ENCODE peak calls at places on chromosomes 11 and 22, in six cellular contexts. H is choroid plexus epithelial cell, Q is progenitor cell of endocrine pancreas, W is cardiac fibroblast, A is GM20000, O is AG09309. U is an unnamed sample.

GRCh38 chr11:2587976-2588748 is 111.6 kb downstream of the KCNQ1OT1 start:
- DNase-seq in H (no peak), Q (peak; percentile 8), W (no peak), A (peak; percentile 7), O (no peak), U (peak; percentile 48)

GRCh38 chr11:350723-351255 is 18.5 kb upstream of the B4GALNT4 start:
- DNase-seq in H (no peak), Q (no peak), W (peak; percentile 22), A (no peak), O (no peak), U (no peak)

GRCh38 chr22:45240810-45241631 is at the start of gene KIAA0930:
- DNase-seq in H (peak; percentile 67), Q (peak; percentile 67), W (peak; percentile 81), A (peak; percentile 98), O (no peak), U (peak; percentile 85)

GRCh38 chr22:47879346-47879745 is 1116.9 kb downstream of the TBC1D22A start:
- DNase-seq in H (no peak), Q (no peak), W (no peak), A (no peak), O (no peak), U (no peak)

GRCh38 chr11:68632802-68633201 is 51.5 kb upstream of the GAL start:
- DNase-seq in H (peak; percentile 86), Q (no peak), W (peak; percentile 78), A (peak; percentile 35), O (peak; percentile 2), U (peak; percentile 83)

GRCh38 chr22:20084547-20085413 is 4.7 kb downstream of the DGCR8 start:
- DNase-seq in H (peak; percentile 12), Q (peak; percentile 37), W (peak; percentile 12), A (no peak), O (no peak), U (peak; percentile 33)

GRCh38 chr11:123545726-123546125 is 108.7 kb downstream of the SCN3B start:
- DNase-seq in H (no peak), Q (no peak), W (no peak), A (no peak), O (no peak), U (no peak)

GRCh38 chr11:45779602-45780001 is 25.3 kb upstream of the SLC35C1 start:
- DNase-seq in H (no peak), Q (no peak), W (no peak), A (no peak), O (no peak), U (no peak)

GRCh38 chr11:19729141-19729540 is 16.5 kb downstream of the NAV2 start:
- DNase-seq in H (no peak), Q (no peak), W (no peak), A (no peak), O (no peak), U (no peak)

GRCh38 chr11:17459211-17459610 is 17.4 kb downstream of the ABCC8 start:
- DNase-seq in H (no peak), Q (no peak), W (no peak), A (no peak), O (no peak), U (no peak)

GRCh38 chr22:31248965-31249940 is 37.2 kb downstream of the LIMK2 start:
- DNase-seq in H (no peak), Q (no peak), W (peak; percentile 32), A (no peak), O (no peak), U (no peak)

GRCh38 chr22:49403102-49403501 is 424.6 kb downstream of the BRD1 start:
- DNase-seq in H (no peak), Q (no peak), W (no peak), A (no peak), O (no peak), U (no peak)

GRCh38 chr11:97269527-97269926 is 879.7 kb downstream of the JRKL start:
- DNase-seq in H (peak; percentile 26), Q (no peak), W (peak; percentile 16), A (no peak), O (no peak), U (no peak)

GRCh38 chr22:21876486-21877176 is 9.2 kb upstream of the MAPK1 start:
- DNase-seq in H (peak; percentile 82), Q (no peak), W (peak; percentile 73), A (no peak), O (peak; percentile 74), U (no peak)

GRCh38 chr11:122816701-122817100 is 21.6 kb upstream of the CRTAM start:
- DNase-seq in H (no peak), Q (no peak), W (peak; percentile 72), A (no peak), O (no peak), U (no peak)

GRCh38 chr11:65719887-65720236 is 736 bp downstream of the RNASEH2C start:
- DNase-seq in H (peak; percentile 48), Q (no peak), W (peak; percentile 54), A (no peak), O (no peak), U (peak; percentile 65)

GRCh38 chr22:49236541-49237075 is 591.1 kb downstream of the BRD1 start:
- DNase-seq in H (no peak), Q (no peak), W (no peak), A (no peak), O (no peak), U (no peak)

GRCh38 chr11:11996321-11997174 is 11.9 kb downstream of the DKK3 start:
- DNase-seq in H (no peak), Q (no peak), W (no peak), A (no peak), O (no peak), U (no peak)

GRCh38 chr11:117748771-117749540 is 48.1 kb downstream of the DSCAML1 start:
- DNase-seq in H (no peak), Q (no peak), W (no peak), A (no peak), O (no peak), U (peak; percentile 81)

GRCh38 chr11:75597636-75598035 is 35.6 kb downstream of the SERPINH1 start:
- DNase-seq in H (peak; percentile 57), Q (no peak), W (peak; percentile 34), A (peak; percentile 62), O (no peak), U (no peak)

GRCh38 chr11:72352859-72353551 is 81.3 kb downstream of the CLPB start:
- DNase-seq in H (peak; percentile 90), Q (no peak), W (peak; percentile 80), A (peak; percentile 51), O (peak; percentile 70), U (no peak)
- TF ChIP-seq CTCF in H (peak; percentile 83), Q (peak; percentile 13), W (peak; percentile 35), A (peak; percentile 62), O (peak; percentile 77), U (no peak)

GRCh38 chr11:104254347-104254746 is 90.4 kb upstream of the PDGFD start:
- DNase-seq in H (peak; percentile 67), Q (peak; percentile 13), W (peak; percentile 62), A (peak; percentile 28), O (no peak), U (peak; percentile 12)

GRCh38 chr11:104259121-104259610 is 95.2 kb upstream of the PDGFD start:
- DNase-seq in H (no peak), Q (no peak), W (no peak), A (no peak), O (no peak), U (no peak)

GRCh38 chr11:104260456-104260855 is 96.5 kb upstream of the PDGFD start:
- DNase-seq in H (no peak), Q (no peak), W (no peak), A (no peak), O (no peak), U (no peak)

DNA sequence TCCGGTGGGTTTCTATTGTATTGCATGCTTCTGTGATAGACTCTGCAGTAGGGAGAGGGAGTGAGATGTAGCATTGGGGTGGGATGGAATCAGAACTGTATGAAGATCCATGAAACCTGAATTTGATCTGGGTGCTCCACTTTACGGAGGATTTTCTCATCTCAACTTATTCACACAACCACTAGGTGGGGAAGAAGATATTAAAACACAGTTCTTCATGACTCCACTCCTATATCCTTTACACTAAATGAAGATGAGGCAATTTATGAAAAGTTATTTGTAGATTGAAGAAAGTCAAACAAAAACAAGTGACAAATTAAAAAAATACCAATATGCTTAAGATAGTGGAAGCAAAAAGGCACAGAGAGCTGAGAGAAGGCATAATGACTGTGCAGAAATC is 92.6 kb upstream of the PDGFD start:
- DNase-seq in H (peak; percentile 70), Q (no peak), W (peak; percentile 45), A (no peak), O (no peak), U (no peak)
- TF ChIP-seq CTCF in H (peak; percentile 56), Q (no peak), W (peak; percentile 21), A (no peak), O (no peak), U (no peak)

GRCh38 chr11:4455439-4455838 is 6.3 kb downstream of the OR52K2 start:
- DNase-seq in H (no peak), Q (no peak), W (no peak), A (no peak), O (no peak), U (no peak)
- TF ChIP-seq CTCF in H (no peak), Q (no peak), W (no peak), A (no peak), O (no peak), U (no peak)

DNA sequence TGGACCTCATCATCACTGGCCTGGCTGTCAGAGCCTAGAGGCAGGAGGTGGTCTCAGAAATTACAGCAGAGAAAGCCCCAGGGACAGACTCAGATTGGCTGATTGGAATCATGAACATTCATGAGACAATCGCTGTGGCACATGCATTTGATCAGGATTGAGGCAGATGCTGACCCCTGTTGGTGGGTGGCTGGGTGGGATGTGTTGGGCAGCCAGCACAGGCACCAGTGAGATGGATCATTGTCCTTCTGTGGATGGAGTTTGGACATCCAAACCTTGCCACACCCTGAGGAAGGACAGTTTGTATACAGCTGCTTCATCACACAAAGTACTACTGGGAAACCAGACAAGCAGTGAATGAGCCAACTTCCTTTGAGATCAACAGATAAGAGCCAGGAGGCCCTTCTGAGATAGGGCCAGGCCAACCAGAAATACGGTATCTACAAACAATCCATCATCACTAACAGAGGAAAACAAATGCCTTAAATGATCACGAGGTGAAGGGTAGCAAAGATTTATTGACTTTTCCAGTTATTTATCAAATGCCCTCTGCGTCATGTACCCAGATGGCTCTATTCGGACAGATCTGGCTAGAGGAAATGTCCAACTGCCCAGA is 17.3 kb downstream of the COMMD9 start:
- DNase-seq in H (no peak), Q (no peak), W (no peak), A (no peak), O (no peak), U (no peak)
- TF ChIP-seq CTCF in H (peak; percentile 29), Q (no peak), W (no peak), A (no peak), O (no peak), U (no peak)

GRCh38 chr11:125925247-125925740 is 20.6 kb upstream of the VSIG10L2 start:
- DNase-seq in H (peak; percentile 8), Q (no peak), W (no peak), A (no peak), O (no peak), U (peak; percentile 45)
- TF ChIP-seq CTCF in H (no peak), Q (no peak), W (no peak), A (no peak), O (no peak), U (no peak)